ENCODE peak calls at places on chromosomes 1 and 21, in ten cellular contexts. C is activated CD8-positive, alpha-beta memory T cell treated with anti-CD3 and anti-CD28 coated beads for 24 hours; K is suprapubic skin; L is Calu3; V is psoas muscle; F is caudate nucleus; H is left lung; X is NCI-H1417; A is activated CD4-positive, alpha-beta memory T cell treated with anti-CD3 and anti-CD28 coated beads, Interleukin-2, amount 10 ng/mL, durations not matched to agents 7 days and 5 days; S is NCI-H345. E is an unnamed sample.

GRCh38 chr1:154837679-154838171 is 32.4 kb downstream of the KCNN3 start:
- DNase-seq in C (no peak), K (no peak), L (no peak), V (peak), F (no peak), H (no peak), X (peak), A (no peak), S (peak), E (no peak)

GRCh38 chr1:109636201-109636952 is 16.7 kb downstream of the AMPD2 start:
- DNase-seq in C (no peak), K (peak), L (no peak), V (no peak), F (no peak), H (no peak), X (no peak), A (no peak), S (no peak), E (peak)

GRCh38 chr1:158600735-158601134 is 4.3 kb upstream of the OR10Z1 start:
- DNase-seq in C (no peak), K (no peak), L (no peak), V (no peak), F (no peak), H (no peak), X (no peak), A (no peak), S (no peak), E (no peak)

GRCh38 chr1:110229348-110230001 is 19.4 kb downstream of the KCNC4 start:
- DNase-seq in C (no peak), K (no peak), L (no peak), V (no peak), F (peak), H (no peak), X (peak), A (no peak), S (no peak), E (no peak)

GRCh38 chr1:6092211-6092610 is 46.5 kb downstream of the KCNAB2 start:
- DNase-seq in C (no peak), K (no peak), L (no peak), V (no peak), F (no peak), H (no peak), X (no peak), A (no peak), S (no peak), E (no peak)

GRCh38 chr1:2247760-2248126 is 19.6 kb downstream of the SKI start:
- DNase-seq in C (no peak), K (no peak), L (no peak), V (peak), F (no peak), H (no peak), X (no peak), A (no peak), S (no peak), E (no peak)

GRCh38 chr1:116006486-116006964 is 30.2 kb downstream of the SLC22A15 start:
- DNase-seq in C (no peak), K (no peak), L (no peak), V (no peak), F (no peak), H (no peak), X (no peak), A (no peak), S (no peak), E (no peak)

GRCh38 chr1:36968730-36969129 is 65.6 kb downstream of the GRIK3 start:
- DNase-seq in C (no peak), K (no peak), L (no peak), V (no peak), F (no peak), H (no peak), X (peak), A (no peak), S (peak), E (no peak)

GRCh38 chr21:37683396-37684114 is 232.7 kb downstream of the KCNJ6 start:
- DNase-seq in C (no peak), K (no peak), L (no peak), V (no peak), F (no peak), H (no peak), X (no peak), A (no peak), S (no peak), E (no peak)

GRCh38 chr1:104987210-104987609 is 1237.5 kb downstream of the AMY1C start:
- DNase-seq in C (no peak), K (no peak), L (no peak), V (no peak), F (no peak), H (no peak), X (no peak), A (no peak), S (peak), E (no peak)

GRCh38 chr1:2538872-2539271 is 8.8 kb upstream of the HES5 start:
- DNase-seq in C (no peak), K (no peak), L (no peak), V (no peak), F (no peak), H (no peak), X (no peak), A (no peak), S (no peak), E (no peak)

GRCh38 chr1:167676205-167676915 is 45.4 kb upstream of the MPZL1 start:
- DNase-seq in C (no peak), K (no peak), L (no peak), V (no peak), F (no peak), H (no peak), X (no peak), A (no peak), S (peak), E (no peak)

GRCh38 chr21:15848632-15849031 is 118.8 kb downstream of the USP25 start:
- DNase-seq in C (no peak), K (no peak), L (no peak), V (no peak), F (no peak), H (no peak), X (no peak), A (no peak), S (no peak), E (no peak)